ENCODE peak calls at places on chromosomes 13 and 19, in six cellular contexts. One of them, this sample, is unnamed.

GRCh38 chr19:54388803-54389144 is 24.0 kb upstream of the LAIR1 start:
- DNase-seq in GM12878: no peak
- DNase-seq in GM23338: no peak
- DNase-seq in transverse colon: no peak
- DNase-seq in stomach: no peak
- DNase-seq in K562: no peak
- DNase-seq in this sample: no peak

GRCh38 chr13:112119192-112120030 is 52.5 kb downstream of the SOX1 start:
- DNase-seq in stomach: peak
- DNase-seq in K562: no peak
- DNase-seq in GM23338: no peak
- DNase-seq in transverse colon: no peak
- DNase-seq in GM12878: no peak
- DNase-seq in this sample: no peak

GRCh38 chr19:47598407-47599349 is 10.3 kb upstream of the BICRA start:
- DNase-seq in GM12878: no peak
- DNase-seq in K562: no peak
- DNase-seq in stomach: peak
- DNase-seq in transverse colon: peak
- DNase-seq in GM23338: peak
- DNase-seq in this sample: peak

GRCh38 chr13:30112602-30113435 is 194.5 kb downstream of the KATNAL1 start:
- DNase-seq in stomach: peak
- DNase-seq in K562: peak
- DNase-seq in GM23338: peak
- DNase-seq in GM12878: no peak
- DNase-seq in transverse colon: peak
- DNase-seq in this sample: no peak

GRCh38 chr19:8466018-8466417 is 21.2 kb downstream of the HNRNPM start:
- DNase-seq in GM12878: no peak
- DNase-seq in transverse colon: no peak
- DNase-seq in K562: no peak
- DNase-seq in GM23338: no peak
- DNase-seq in stomach: no peak
- DNase-seq in this sample: no peak

GRCh38 chr13:40215311-40215710 is 451.1 kb downstream of the FOXO1 start:
- DNase-seq in GM23338: no peak
- DNase-seq in GM12878: no peak
- DNase-seq in K562: no peak
- DNase-seq in transverse colon: no peak
- DNase-seq in stomach: no peak
- DNase-seq in this sample: no peak

GRCh38 chr13:95276119-95276505 is 25.1 kb downstream of the ABCC4 start:
- DNase-seq in K562: no peak
- DNase-seq in GM23338: no peak
- DNase-seq in transverse colon: no peak
- DNase-seq in stomach: no peak
- DNase-seq in GM12878: no peak
- DNase-seq in this sample: no peak

GRCh38 chr13:29573190-29573589 is 22.3 kb downstream of the SLC7A1 start:
- DNase-seq in transverse colon: peak
- DNase-seq in GM12878: no peak
- DNase-seq in GM23338: no peak
- DNase-seq in K562: no peak
- DNase-seq in stomach: peak
- DNase-seq in this sample: no peak

GRCh38 chr19:5130371-5131030 is 161.6 kb downstream of the KDM4B start:
- DNase-seq in GM23338: no peak
- DNase-seq in K562: no peak
- DNase-seq in GM12878: peak
- DNase-seq in transverse colon: peak
- DNase-seq in stomach: no peak
- DNase-seq in this sample: no peak

GRCh38 chr13:40389081-40389641 is 277.3 kb downstream of the FOXO1 start:
- DNase-seq in transverse colon: no peak
- DNase-seq in GM23338: no peak
- DNase-seq in K562: no peak
- DNase-seq in stomach: no peak
- DNase-seq in GM12878: peak
- DNase-seq in this sample: no peak

GRCh38 chr13:99028890-99029289 is 51.0 kb upstream of the DOCK9 start:
- DNase-seq in GM23338: peak
- DNase-seq in stomach: no peak
- DNase-seq in transverse colon: no peak
- DNase-seq in K562: peak
- DNase-seq in GM12878: no peak
- DNase-seq in this sample: no peak

GRCh38 chr13:42981317-42981716 is 10.7 kb downstream of the EPSTI1 start:
- DNase-seq in GM23338: no peak
- DNase-seq in K562: no peak
- DNase-seq in transverse colon: no peak
- DNase-seq in stomach: no peak
- DNase-seq in GM12878: no peak
- DNase-seq in this sample: no peak

GRCh38 chr13:22108283-22108897 is 437.5 kb downstream of the FGF9 start:
- DNase-seq in transverse colon: no peak
- DNase-seq in GM23338: no peak
- DNase-seq in GM12878: no peak
- DNase-seq in stomach: no peak
- DNase-seq in K562: no peak
- DNase-seq in this sample: no peak

GRCh38 chr19:2561895-2562294 is 86.0 kb downstream of the GADD45B start:
- DNase-seq in GM12878: peak
- DNase-seq in K562: no peak
- DNase-seq in stomach: no peak
- DNase-seq in GM23338: no peak
- DNase-seq in transverse colon: no peak
- DNase-seq in this sample: no peak

GRCh38 chr13:66657165-66657895 is 572.8 kb downstream of the PCDH9 start:
- DNase-seq in K562: no peak
- DNase-seq in GM23338: peak
- DNase-seq in transverse colon: no peak
- DNase-seq in stomach: peak
- DNase-seq in GM12878: no peak
- DNase-seq in this sample: no peak

GRCh38 chr13:30367296-30367695 is 55.0 kb upstream of the UBE2L5 start:
- DNase-seq in stomach: no peak
- DNase-seq in K562: no peak
- DNase-seq in GM23338: no peak
- DNase-seq in transverse colon: no peak
- DNase-seq in GM12878: no peak
- DNase-seq in this sample: no peak

GRCh38 chr13:90553167-90553566 is 794.3 kb upstream of the MIR17HG start:
- DNase-seq in GM23338: no peak
- DNase-seq in stomach: no peak
- DNase-seq in transverse colon: no peak
- DNase-seq in K562: no peak
- DNase-seq in GM12878: no peak
- DNase-seq in this sample: no peak

GRCh38 chr19:48565090-48565489 is 13.1 kb downstream of the SULT2B1 start:
- DNase-seq in K562: peak
- DNase-seq in transverse colon: no peak
- DNase-seq in stomach: no peak
- DNase-seq in GM12878: no peak
- DNase-seq in GM23338: no peak
- DNase-seq in this sample: no peak

GRCh38 chr13:60260440-60260839 is 96.7 kb upstream of the DIAPH3 start:
- DNase-seq in K562: peak
- DNase-seq in stomach: no peak
- DNase-seq in transverse colon: no peak
- DNase-seq in GM23338: peak
- DNase-seq in GM12878: no peak
- DNase-seq in this sample: no peak

GRCh38 chr13:33743438-33744368 is 74.2 kb upstream of the RFC3 start:
- DNase-seq in stomach: no peak
- DNase-seq in K562: no peak
- DNase-seq in transverse colon: no peak
- DNase-seq in GM23338: no peak
- DNase-seq in GM12878: peak
- DNase-seq in this sample: no peak

GRCh38 chr19:11987405-11988231 is 22.8 kb downstream of the ZNF763 start:
- DNase-seq in transverse colon: peak
- DNase-seq in stomach: peak
- DNase-seq in GM12878: peak
- DNase-seq in GM23338: peak
- DNase-seq in K562: peak
- DNase-seq in this sample: peak

GRCh38 chr19:29292562-29292961 is 79.6 kb upstream of the UQCRFS1 start:
- DNase-seq in K562: no peak
- DNase-seq in GM23338: no peak
- DNase-seq in GM12878: no peak
- DNase-seq in transverse colon: no peak
- DNase-seq in stomach: no peak
- DNase-seq in this sample: no peak

GRCh38 chr19:29293292-29293691 is 80.3 kb upstream of the UQCRFS1 start:
- DNase-seq in GM23338: no peak
- DNase-seq in transverse colon: no peak
- DNase-seq in K562: no peak
- DNase-seq in stomach: no peak
- DNase-seq in GM12878: no peak
- DNase-seq in this sample: no peak

GRCh38 chr19:29293736-29294342 is 80.9 kb upstream of the UQCRFS1 start:
- DNase-seq in GM12878: no peak
- DNase-seq in K562: no peak
- DNase-seq in transverse colon: no peak
- DNase-seq in GM23338: no peak
- DNase-seq in stomach: no peak
- DNase-seq in this sample: no peak

GRCh38 chr19:29292146-29292545 is 79.2 kb upstream of the UQCRFS1 start:
- DNase-seq in GM12878: no peak
- DNase-seq in GM23338: peak
- DNase-seq in stomach: no peak
- DNase-seq in transverse colon: no peak
- DNase-seq in K562: peak
- DNase-seq in this sample: no peak

GRCh38 chr19:29294343-29294811 is 81.4 kb upstream of the UQCRFS1 start:
- DNase-seq in transverse colon: no peak
- DNase-seq in K562: no peak
- DNase-seq in GM23338: no peak
- DNase-seq in stomach: no peak
- DNase-seq in GM12878: no peak
- DNase-seq in this sample: no peak
- TF ChIP-seq POLR2AphosphoS5 in transverse colon: no peak
- TF ChIP-seq POLR2AphosphoS5 in K562: no peak
- TF ChIP-seq POLR2AphosphoS5 in GM23338: no peak
- TF ChIP-seq POLR2AphosphoS5 in stomach: no peak
- TF ChIP-seq POLR2AphosphoS5 in GM12878: no peak
- TF ChIP-seq POLR2AphosphoS5 in this sample: no peak

GRCh38 chr19:23381114-23381513 is 14.2 kb downstream of the ZNF91 start:
- DNase-seq in GM12878: no peak
- DNase-seq in K562: no peak
- DNase-seq in GM23338: no peak
- DNase-seq in stomach: no peak
- DNase-seq in transverse colon: no peak
- DNase-seq in this sample: no peak
- H3K4me3 ChIP-seq in GM12878: no peak
- H3K4me3 ChIP-seq in K562: no peak
- H3K4me3 ChIP-seq in GM23338: no peak
- H3K4me3 ChIP-seq in stomach: no peak
- H3K4me3 ChIP-seq in transverse colon: no peak
- H3K4me3 ChIP-seq in this sample: no peak

DNA sequence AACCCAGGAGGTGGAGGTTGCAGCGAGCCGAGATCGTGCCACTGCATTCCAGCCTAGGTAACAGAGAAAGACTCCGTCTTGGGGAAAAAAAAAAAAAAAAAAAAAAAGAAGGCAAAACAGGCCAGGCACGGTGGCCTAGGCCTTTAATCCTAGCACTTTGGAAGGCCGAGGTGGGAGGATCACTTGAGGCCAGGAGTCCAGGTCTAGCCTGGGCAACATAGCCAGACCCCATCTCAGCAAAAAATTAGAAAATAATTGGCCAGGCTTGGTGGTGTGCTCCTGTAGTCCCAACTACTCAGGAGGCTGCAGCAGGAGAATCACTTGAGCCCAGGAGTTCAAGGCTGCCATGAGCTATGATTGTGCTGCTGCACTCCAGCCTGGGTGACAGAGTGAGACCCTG is 43.4 kb downstream of the CRTC1 start:
- DNase-seq in stomach: no peak
- DNase-seq in K562: no peak
- DNase-seq in transverse colon: no peak
- DNase-seq in GM23338: no peak
- DNase-seq in GM12878: no peak
- DNase-seq in this sample: no peak
- TF ChIP-seq POLR2AphosphoS5 in stomach: no peak
- TF ChIP-seq POLR2AphosphoS5 in K562: no peak
- TF ChIP-seq POLR2AphosphoS5 in transverse colon: no peak
- TF ChIP-seq POLR2AphosphoS5 in GM23338: no peak
- TF ChIP-seq POLR2AphosphoS5 in GM12878: no peak
- TF ChIP-seq POLR2AphosphoS5 in this sample: no peak

DNA sequence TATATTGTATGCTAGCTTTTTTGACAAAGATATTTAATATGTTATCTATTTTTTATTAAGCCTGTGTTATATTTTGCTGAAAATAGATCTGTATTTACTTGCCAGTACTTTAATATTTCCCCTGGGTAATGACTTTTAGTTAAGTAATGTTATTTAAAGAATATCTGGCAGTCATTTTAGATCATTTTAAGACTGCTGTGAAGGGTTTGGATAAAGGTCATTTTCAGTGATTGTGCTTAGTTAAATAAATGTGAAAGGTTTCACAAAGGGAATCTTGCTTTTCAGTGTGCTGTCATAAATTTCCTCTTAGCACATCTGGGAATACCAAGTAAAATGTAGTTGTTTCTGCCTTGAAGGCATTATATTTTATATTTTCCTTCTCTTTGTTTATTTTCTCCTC is 88.0 kb downstream of the MAB21L1 start:
- DNase-seq in K562: no peak
- DNase-seq in stomach: no peak
- DNase-seq in GM12878: no peak
- DNase-seq in GM23338: no peak
- DNase-seq in transverse colon: no peak
- DNase-seq in this sample: no peak
- H3K4me3 ChIP-seq in K562: no peak
- H3K4me3 ChIP-seq in stomach: no peak
- H3K4me3 ChIP-seq in GM12878: no peak
- H3K4me3 ChIP-seq in GM23338: no peak
- H3K4me3 ChIP-seq in transverse colon: no peak
- H3K4me3 ChIP-seq in this sample: no peak

DNA sequence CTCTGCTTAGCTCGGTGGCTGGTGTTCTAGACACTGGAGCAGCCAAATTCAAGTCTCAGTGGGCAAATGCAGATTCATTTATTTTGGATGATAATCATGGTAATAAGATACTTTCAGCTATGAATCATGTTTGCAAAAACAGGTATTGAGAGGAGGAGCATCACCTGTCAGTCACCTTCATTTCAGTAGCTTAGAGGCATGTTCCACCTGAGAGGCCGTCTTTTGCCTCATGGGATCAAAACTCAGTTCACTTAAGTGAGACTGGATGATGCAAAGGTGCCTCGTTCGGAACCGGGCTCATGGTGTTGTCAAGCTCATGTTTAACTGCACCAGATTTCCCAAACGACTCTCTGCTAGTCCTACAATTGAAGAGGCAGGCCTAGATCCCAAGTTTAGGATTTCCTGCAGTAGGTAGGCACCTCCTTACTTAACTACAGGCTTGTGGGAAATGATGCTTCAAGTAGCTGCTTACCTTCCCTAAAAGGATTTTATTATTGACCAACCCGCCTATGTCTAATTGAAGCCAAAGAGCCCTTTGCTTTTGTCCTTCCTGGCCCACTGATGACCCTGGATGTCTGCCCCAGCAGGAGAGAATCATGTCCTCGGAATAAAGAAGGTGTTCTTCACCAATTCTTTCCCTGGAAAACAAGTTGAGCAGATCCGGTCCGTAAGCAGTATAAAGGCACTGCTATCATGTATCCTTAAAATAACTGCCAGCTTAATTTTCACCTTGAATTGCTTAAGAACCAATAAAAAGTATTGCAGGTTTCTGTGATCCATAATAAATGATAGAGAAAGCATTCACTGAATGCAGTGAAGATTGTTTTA is 60.0 kb downstream of the ZAR1L start:
- DNase-seq in transverse colon: no peak
- DNase-seq in K562: no peak
- DNase-seq in stomach: no peak
- DNase-seq in GM12878: no peak
- DNase-seq in GM23338: no peak
- DNase-seq in this sample: no peak
- TF ChIP-seq POLR2AphosphoS5 in transverse colon: no peak
- TF ChIP-seq POLR2AphosphoS5 in K562: no peak
- TF ChIP-seq POLR2AphosphoS5 in stomach: no peak
- TF ChIP-seq POLR2AphosphoS5 in GM12878: no peak
- TF ChIP-seq POLR2AphosphoS5 in GM23338: no peak
- TF ChIP-seq POLR2AphosphoS5 in this sample: no peak